ENCODE peak calls at places on chromosomes 2 and 18, in six cellular contexts. N is posterior cingulate gyrus, X is GM04504, K is SW480, G is hypothalamus, H is progenitor cell of endocrine pancreas. Q is an unnamed sample.

GRCh38 chr2:214019229-214019972 is 391.5 kb upstream of the VWC2L start:
- DNase-seq in N (no peak), X (peak), K (no peak), G (no peak), H (no peak), Q (no peak)

GRCh38 chr2:71951718-71952404 is 195.8 kb downstream of the CYP26B1 start:
- DNase-seq in N (no peak), X (no peak), K (no peak), G (no peak), H (no peak), Q (no peak)

GRCh38 chr2:336360-336759 is 48.5 kb upstream of the ALKAL2 start:
- DNase-seq in N (no peak), X (no peak), K (no peak), G (no peak), H (no peak), Q (no peak)

GRCh38 chr2:213234641-213235040 is 49.6 kb upstream of the SPAG16 start:
- DNase-seq in N (no peak), X (no peak), K (no peak), G (no peak), H (no peak), Q (no peak)

GRCh38 chr18:13243363-13243762 is 24.8 kb downstream of the LDLRAD4 start:
- DNase-seq in N (no peak), X (no peak), K (no peak), G (no peak), H (no peak), Q (no peak)

GRCh38 chr18:53698907-53699306 is 525.6 kb downstream of the MBD2 start:
- DNase-seq in N (peak), X (peak), K (peak), G (no peak), H (peak), Q (peak)

GRCh38 chr2:54073796-54074195 is 41.6 kb upstream of the ACYP2 start:
- DNase-seq in N (no peak), X (no peak), K (peak), G (no peak), H (no peak), Q (no peak)

GRCh38 chr2:173990970-173991819 is 26.0 kb upstream of the SP3 start:
- DNase-seq in N (no peak), X (no peak), K (no peak), G (no peak), H (no peak), Q (no peak)

GRCh38 chr2:150526827-150527226 is 39.4 kb upstream of the RND3 start:
- DNase-seq in N (no peak), X (peak), K (peak), G (no peak), H (no peak), Q (no peak)

GRCh38 chr2:128832946-128833560 is 514.4 kb upstream of the HS6ST1 start:
- DNase-seq in N (peak), X (no peak), K (no peak), G (no peak), H (no peak), Q (no peak)

GRCh38 chr2:66428986-66429612 is 5.8 kb upstream of the MEIS1 start:
- DNase-seq in N (no peak), X (no peak), K (peak), G (no peak), H (no peak), Q (no peak)

GRCh38 chr18:54163458-54163857 is 61.0 kb downstream of the MBD2 start:
- DNase-seq in N (no peak), X (no peak), K (no peak), G (no peak), H (no peak), Q (no peak)

GRCh38 chr2:42136832-42137821 is 32.0 kb upstream of the EML4 start:
- DNase-seq in N (no peak), X (no peak), K (no peak), G (no peak), H (no peak), Q (no peak)

GRCh38 chr2:182866095-182866460 is 359 bp downstream of the FRZB start:
- DNase-seq in N (no peak), X (no peak), K (no peak), G (no peak), H (no peak), Q (no peak)

GRCh38 chr2:150136901-150137300 is 350.6 kb downstream of the RND3 start:
- DNase-seq in N (no peak), X (no peak), K (no peak), G (no peak), H (no peak), Q (no peak)

GRCh38 chr18:36692331-36692730 is 136.5 kb downstream of the TPGS2 start:
- DNase-seq in N (no peak), X (peak), K (no peak), G (no peak), H (no peak), Q (no peak)

GRCh38 chr2:112317303-112318158 is 42.1 kb downstream of the ZC3H6 start:
- DNase-seq in N (no peak), X (no peak), K (no peak), G (no peak), H (no peak), Q (no peak)

GRCh38 chr18:31274915-31275314 is 43.0 kb upstream of the DSG1 start:
- DNase-seq in N (no peak), X (no peak), K (no peak), G (no peak), H (no peak), Q (no peak)

GRCh38 chr18:24446953-24447537 is 13.4 kb upstream of the HRH4 start:
- DNase-seq in N (no peak), X (no peak), K (peak), G (no peak), H (no peak), Q (no peak)

GRCh38 chr2:158496986-158497385 is 40.2 kb downstream of the PKP4 start:
- DNase-seq in N (no peak), X (no peak), K (no peak), G (no peak), H (no peak), Q (no peak)

GRCh38 chr2:195683174-195683573 is 26.1 kb downstream of the SLC39A10 start:
- DNase-seq in N (no peak), X (no peak), K (no peak), G (no peak), H (no peak), Q (no peak)

GRCh38 chr2:149062531-149062930 is 24.0 kb downstream of the LYPD6B start:
- DNase-seq in N (no peak), X (no peak), K (no peak), G (no peak), H (no peak), Q (no peak)

GRCh38 chr2:44802409-44803099 is 138.9 kb upstream of the SIX3 start:
- DNase-seq in N (no peak), X (no peak), K (no peak), G (no peak), H (peak), Q (no peak)

GRCh38 chr18:63460414-63460813 is 16.3 kb upstream of the SERPINB5 start:
- DNase-seq in N (no peak), X (no peak), K (no peak), G (no peak), H (no peak), Q (no peak)

GRCh38 chr2:236776695-236777251 is 207.1 kb downstream of the ACKR3 start:
- DNase-seq in N (no peak), X (peak), K (peak), G (no peak), H (no peak), Q (no peak)

GRCh38 chr2:134031539-134031938 is 222.3 kb upstream of the MGAT5 start:
- DNase-seq in N (no peak), X (no peak), K (no peak), G (no peak), H (no peak), Q (no peak)

GRCh38 chr2:230634146-230634545 is 78.5 kb upstream of the CAB39 start:
- DNase-seq in N (no peak), X (no peak), K (no peak), G (no peak), H (no peak), Q (no peak)

GRCh38 chr2:96887419-96888081 is 17.7 kb upstream of the SEMA4C start:
- DNase-seq in N (no peak), X (no peak), K (no peak), G (peak), H (no peak), Q (no peak)

GRCh38 chr18:6891788-6892187 is 162.3 kb downstream of the ARHGAP28 start:
- DNase-seq in N (no peak), X (no peak), K (no peak), G (no peak), H (no peak), Q (no peak)

GRCh38 chr18:79503406-79503805 is 107.7 kb downstream of the NFATC1 start:
- DNase-seq in N (no peak), X (no peak), K (no peak), G (no peak), H (no peak), Q (no peak)

GRCh38 chr2:86011449-86011941 is 94.2 kb downstream of the POLR1A start:
- DNase-seq in N (peak), X (no peak), K (no peak), G (no peak), H (no peak), Q (no peak)

GRCh38 chr2:199405241-199405640 is 52.5 kb downstream of the SATB2 start:
- DNase-seq in N (no peak), X (no peak), K (peak), G (no peak), H (no peak), Q (no peak)

GRCh38 chr18:41416044-41416443 is 539.0 kb upstream of the PIK3C3 start:
- DNase-seq in N (no peak), X (no peak), K (no peak), G (no peak), H (no peak), Q (no peak)